ENCODE peak calls at places on chromosomes 7 and 10, in four cellular contexts. I, O, F and U are unnamed samples.

GRCh38 chr7:138243430-138243829 is 167.2 kb downstream of the AKR1D1 start:
- DNase-seq in F (peak), I (no peak), O (peak), U (no peak)

GRCh38 chr7:45161842-45162241 is 4.3 kb downstream of the RAMP3 start:
- DNase-seq in F (no peak), O (no peak), I (no peak), U (no peak)

GRCh38 chr7:147088916-147089315 is 972.3 kb downstream of the CNTNAP2 start:
- DNase-seq in O (no peak), I (no peak), F (no peak), U (no peak)

GRCh38 chr7:158573310-158573709 is 14.3 kb downstream of the PTPRN2 start:
- DNase-seq in I (no peak), F (no peak), O (no peak), U (no peak)

GRCh38 chr10:72238392-72239175 is 22.5 kb upstream of the ASCC1 start:
- DNase-seq in F (no peak), O (no peak), I (no peak), U (no peak)

GRCh38 chr7:114412548-114412947 is 2.1 kb upstream of the FOXP2 start:
- DNase-seq in I (no peak), O (no peak), F (no peak), U (no peak)

GRCh38 chr7:131556055-131556911 is at the start of gene PODXL:
- DNase-seq in I (peak), O (peak), F (peak), U (no peak)

GRCh38 chr10:19412531-19412930 is 363.9 kb downstream of the MALRD1 start:
- DNase-seq in I (no peak), O (peak), F (peak), U (no peak)

GRCh38 chr7:55493416-55493815 is 78.9 kb downstream of the VOPP1 start:
- DNase-seq in O (peak), F (no peak), I (no peak), U (no peak)

GRCh38 chr10:88491314-88491713 is 91.8 kb downstream of the RNLS start:
- DNase-seq in O (no peak), F (no peak), I (no peak), U (no peak)

GRCh38 chr7:77409005-77409738 is 7.0 kb downstream of the GSAP start:
- DNase-seq in I (no peak), F (no peak), O (peak), U (no peak)

GRCh38 chr10:131173484-131174210 is 137.9 kb downstream of the TCERG1L start:
- DNase-seq in I (no peak), F (no peak), O (no peak), U (no peak)

GRCh38 chr10:16950686-16951681 is 133.8 kb upstream of the RSU1 start:
- DNase-seq in F (peak), O (peak), I (no peak), U (no peak)

GRCh38 chr7:74474271-74474865 is 20.7 kb downstream of the GTF2IRD1 start:
- DNase-seq in O (no peak), F (no peak), I (no peak), U (no peak)

GRCh38 chr7:66321283-66321682 is 116.1 kb downstream of the TPST1 start:
- DNase-seq in F (no peak), O (no peak), I (peak), U (no peak)

GRCh38 chr10:29595146-29595545 is 39.6 kb downstream of the SVIL start:
- DNase-seq in F (no peak), O (no peak), I (no peak), U (no peak)

GRCh38 chr10:123637326-123637880 is 28.8 kb upstream of the GPR26 start:
- DNase-seq in O (no peak), I (no peak), F (no peak), U (peak)

GRCh38 chr7:41930538-41931262 is 227.8 kb upstream of the INHBA start:
- DNase-seq in I (no peak), O (peak), F (no peak), U (no peak)

GRCh38 chr7:46206474-46207060 is 285.5 kb upstream of the IGFBP3 start:
- DNase-seq in I (no peak), F (no peak), O (no peak), U (no peak)

GRCh38 chr7:137609500-137609899 is 237.3 kb downstream of the DGKI start:
- DNase-seq in F (no peak), I (no peak), O (peak), U (no peak)

GRCh38 chr7:85659364-85659763 is 472.5 kb upstream of the SEMA3D start:
- DNase-seq in I (no peak), F (no peak), O (peak), U (no peak)

GRCh38 chr10:6221971-6222751 is 19.4 kb downstream of the PFKFB3 start:
- DNase-seq in I (no peak), F (no peak), O (no peak), U (no peak)

GRCh38 chr7:128191136-128191844 is 49.8 kb upstream of the LEP start:
- DNase-seq in I (no peak), F (no peak), O (no peak), U (no peak)

GRCh38 chr10:74432841-74433594 is 282.0 kb downstream of the ADK start:
- DNase-seq in O (peak), F (no peak), I (no peak), U (no peak)

GRCh38 chr10:72318383-72319262 is 36.1 kb downstream of the DNAJB12 start:
- DNase-seq in F (no peak), I (no peak), O (no peak), U (no peak)

DNA sequence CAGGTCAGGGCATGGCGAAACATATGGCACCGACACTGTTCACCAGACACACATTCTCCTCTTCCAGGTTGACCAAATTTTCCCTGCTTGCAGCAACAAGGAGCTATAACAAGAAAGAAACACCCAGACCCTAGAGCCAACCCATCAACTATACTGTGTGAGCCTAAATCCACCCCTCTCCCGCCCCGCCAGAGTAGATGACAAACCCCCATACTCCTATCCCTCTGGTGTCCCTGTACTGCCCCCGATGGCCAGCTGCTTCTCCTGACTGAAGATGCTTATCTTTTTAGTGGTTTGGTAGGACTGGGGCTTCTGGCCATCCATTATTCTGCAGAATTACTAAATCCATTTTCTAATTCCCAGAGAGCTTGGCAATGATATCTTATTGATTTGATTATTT is 70.1 kb upstream of the EEPD1 start:
- DNase-seq in F (peak), O (no peak), I (no peak), U (no peak)
- TF ChIP-seq CTCF in F (peak), O (no peak), I (no peak), U (no peak)

DNA sequence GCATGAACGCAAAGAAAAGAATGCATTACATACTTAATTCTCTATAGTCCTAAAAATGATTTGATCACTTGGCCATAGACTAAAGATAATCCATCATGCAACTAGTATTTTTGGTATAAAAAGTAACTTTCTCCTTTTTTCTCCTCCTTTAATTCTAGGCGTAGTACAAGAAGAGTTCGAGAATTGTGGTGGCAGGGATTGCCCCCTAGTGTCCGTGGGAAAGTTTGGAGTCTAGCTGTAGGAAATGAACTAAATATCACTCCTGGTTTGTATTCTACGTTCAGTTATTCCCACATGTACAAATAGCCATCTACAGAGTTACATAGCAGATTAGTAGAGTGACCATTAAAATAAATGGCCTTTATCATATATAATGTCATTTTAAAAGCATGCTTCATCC is 45.5 kb upstream of the HELLS start:
- DNase-seq in I (no peak), O (peak), F (peak), U (no peak)
- TF ChIP-seq CTCF in I (no peak), O (peak), F (peak), U (no peak)

DNA sequence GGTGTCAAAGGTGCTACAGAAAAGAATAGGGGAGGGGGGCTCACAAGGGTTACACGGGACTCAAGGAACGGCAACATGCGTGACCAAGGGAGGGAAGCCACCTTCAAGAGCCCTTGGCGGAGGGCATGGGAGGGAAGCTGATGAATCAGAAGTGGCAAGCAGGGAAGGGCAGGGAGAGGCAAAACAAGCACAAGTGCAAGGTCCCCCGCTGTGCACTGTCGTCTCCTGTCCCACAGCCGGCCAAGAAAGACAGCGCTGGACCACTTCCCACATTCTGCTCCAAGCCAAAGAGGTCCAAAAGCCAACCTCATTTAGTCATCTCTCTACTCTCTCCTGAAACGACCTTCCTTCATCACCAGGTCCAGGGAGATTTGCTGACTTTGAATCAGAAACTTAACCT is 102.7 kb downstream of the CALN1 start:
- DNase-seq in O (no peak), I (no peak), F (no peak), U (no peak)
- TF ChIP-seq CTCF in O (no peak), I (no peak), F (no peak), U (no peak)

GRCh38 chr10:128297709-128298457 is 171.7 kb upstream of the MKI67 start:
- DNase-seq in F (no peak), I (no peak), O (no peak), U (no peak)

GRCh38 chr10:128296608-128297007 is 170.4 kb upstream of the MKI67 start:
- DNase-seq in O (no peak), I (no peak), F (no peak), U (no peak)

DNA sequence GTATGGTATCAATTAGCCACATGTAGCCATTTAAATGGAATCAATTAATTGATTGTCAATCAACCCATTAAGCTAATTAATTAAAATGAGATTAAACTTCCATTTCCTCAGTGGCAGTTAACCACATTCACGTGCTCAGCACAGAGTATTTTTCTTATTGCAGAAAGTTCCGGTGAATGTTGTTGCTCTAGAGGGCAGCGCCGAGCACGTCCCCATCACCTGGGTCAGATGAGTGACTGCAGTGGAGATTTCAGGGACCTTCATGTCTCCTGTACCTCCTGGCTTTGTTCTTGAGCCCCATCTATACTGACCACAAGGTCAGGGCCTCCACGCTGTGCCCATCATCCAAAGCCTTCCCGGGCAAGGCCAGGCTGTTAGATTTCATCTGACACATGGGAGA is 168.8 kb upstream of the MKI67 start:
- DNase-seq in I (no peak), O (no peak), F (no peak), U (no peak)
- TF ChIP-seq CTCF in I (no peak), O (no peak), F (peak), U (no peak)

GRCh38 chr10:34744590-34744989 is 70.5 kb downstream of the PARD3 start:
- DNase-seq in F (no peak), O (no peak), I (no peak), U (no peak)
- TF ChIP-seq CTCF in F (no peak), O (no peak), I (no peak), U (no peak)

GRCh38 chr7:33716581-33717477 is 188.5 kb upstream of the BMPER start:
- DNase-seq in F (peak), I (no peak), O (peak), U (no peak)
- TF ChIP-seq CTCF in F (peak), I (no peak), O (peak), U (peak)

GRCh38 chr7:107564553-107565298 is 955 bp downstream of the DUS4L start:
- DNase-seq in F (peak), O (peak), I (no peak), U (no peak)
- TF ChIP-seq CTCF in F (no peak), O (no peak), I (no peak), U (no peak)

GRCh38 chr10:48307584-48307983 is 1.1 kb downstream of the MAPK8 start:
- DNase-seq in I (no peak), F (no peak), O (no peak), U (no peak)

GRCh38 chr10:48306870-48307531 is 524 bp downstream of the MAPK8 start:
- DNase-seq in O (peak), I (peak), F (peak), U (peak)

GRCh38 chr10:48305905-48306264 is 592 bp upstream of the MAPK8 start:
- DNase-seq in I (no peak), F (no peak), O (no peak), U (no peak)

GRCh38 chr10:48306265-48306869 is at the start of gene MAPK8:
- DNase-seq in I (peak), F (peak), O (peak), U (peak)

GRCh38 chr10:48309711-48310226 is 3.3 kb downstream of the MAPK8 start:
- DNase-seq in F (peak), O (peak), I (no peak), U (no peak)
- TF ChIP-seq CTCF in F (peak), O (peak), I (no peak), U (no peak)

DNA sequence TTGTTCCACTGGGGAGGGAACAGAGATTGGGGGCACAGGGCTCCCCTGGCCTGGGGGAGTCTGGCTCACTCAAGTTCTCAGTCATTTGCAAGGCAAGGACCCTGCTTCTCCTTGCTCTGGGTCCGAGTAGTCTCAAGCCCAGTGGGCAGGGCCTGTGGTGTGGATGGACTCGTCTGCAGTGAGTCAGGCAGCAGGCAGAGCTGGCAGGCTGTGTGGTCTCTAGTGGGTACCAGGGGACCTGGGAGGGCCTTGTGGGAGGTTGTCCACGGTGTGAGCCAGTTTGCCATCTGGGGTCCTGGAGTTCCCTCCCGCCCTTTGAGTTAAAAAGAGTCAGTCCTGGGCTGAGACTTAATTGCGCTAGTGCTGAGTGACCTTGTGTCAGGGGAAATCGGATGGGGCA is 8.8 kb upstream of the SH2D4B start:
- DNase-seq in F (no peak), I (no peak), O (no peak), U (no peak)
- TF ChIP-seq CTCF in F (no peak), I (no peak), O (no peak), U (no peak)

DNA sequence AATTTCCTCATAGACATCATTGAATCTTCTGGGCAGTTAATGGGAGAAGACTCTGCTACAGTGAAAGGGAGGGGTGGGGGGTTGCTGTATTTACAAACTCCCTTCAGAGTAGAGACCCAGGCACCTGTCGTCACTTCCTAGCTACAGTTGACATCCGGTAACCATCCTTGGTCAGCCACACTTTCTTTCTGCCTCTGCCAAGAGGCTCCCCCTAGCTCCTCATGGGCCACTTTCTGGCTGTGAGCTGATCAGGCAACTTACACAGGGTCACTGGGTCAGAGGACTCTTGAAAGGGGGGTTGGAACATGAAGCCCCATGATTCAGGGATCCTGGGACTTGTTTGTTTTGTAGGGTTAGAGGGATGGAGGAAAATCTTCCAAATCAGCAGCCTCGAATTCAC is 1.2 kb downstream of the TECPR1 start:
- DNase-seq in I (no peak), F (no peak), O (no peak), U (no peak)
- TF ChIP-seq CTCF in I (no peak), F (no peak), O (no peak), U (no peak)